ENCODE peak calls at places on chromosomes 7 and 10, in five cellular contexts. D is neural progenitor cell, I is tibial nerve, Y is H9, H is astrocyte. K is an unnamed sample.

GRCh38 chr7:2805213-2806003 is 38.7 kb downstream of the GNA12 start:
- DNase-seq in I (no peak), D (no peak), H (no peak), Y (no peak), K (no peak)

GRCh38 chr7:43577485-43577951 is 5.4 kb upstream of the STK17A start:
- DNase-seq in D (no peak), I (no peak), H (peak), Y (peak), K (no peak)

GRCh38 chr10:76509501-76509900 is 1078.1 kb downstream of the LRMDA start:
- DNase-seq in H (peak), Y (no peak), D (peak), I (no peak), K (no peak)

GRCh38 chr7:30886608-30887011 is 25.0 kb upstream of the AQP1 start:
- DNase-seq in I (peak), D (no peak), Y (no peak), H (no peak), K (no peak)

GRCh38 chr7:134355925-134356324 is 39.2 kb upstream of the SLC35B4 start:
- DNase-seq in Y (no peak), H (no peak), I (no peak), D (no peak), K (peak)

GRCh38 chr7:100191775-100192174 is 14.1 kb downstream of the STAG3 start:
- DNase-seq in H (peak), D (no peak), I (no peak), Y (no peak), K (no peak)

GRCh38 chr10:104485632-104486031 is 132.0 kb downstream of the CFAP58 start:
- DNase-seq in H (no peak), D (peak), Y (no peak), I (no peak), K (no peak)

GRCh38 chr7:154255324-154255723 is 203.1 kb downstream of the DPP6 start:
- DNase-seq in H (no peak), D (no peak), Y (peak), I (no peak), K (no peak)

GRCh38 chr7:412313-412710 is 107.3 kb downstream of the PDGFA start:
- DNase-seq in Y (no peak), I (no peak), D (no peak), H (no peak), K (no peak)

GRCh38 chr10:15585303-15585715 is 134.4 kb downstream of the ITGA8 start:
- DNase-seq in D (peak), Y (peak), I (peak), H (no peak), K (peak)

GRCh38 chr7:56287429-56288138 is 171.4 kb upstream of the NUPR2 start:
- DNase-seq in D (no peak), H (no peak), Y (no peak), I (no peak), K (peak)

GRCh38 chr7:151693140-151693539 is 173.4 kb upstream of the RHEB start:
- DNase-seq in Y (no peak), D (no peak), H (no peak), I (no peak), K (no peak)

GRCh38 chr10:94102436-94102835 is 108.7 kb downstream of the PLCE1 start:
- DNase-seq in D (no peak), I (no peak), H (no peak), Y (no peak), K (no peak)

GRCh38 chr10:104622598-104623209 is 18.4 kb upstream of the SORCS3 start:
- DNase-seq in Y (peak), I (no peak), D (peak), H (no peak), K (no peak)

GRCh38 chr7:90605055-90605454 is 8.9 kb downstream of the CDK14 start:
- DNase-seq in Y (no peak), H (no peak), I (no peak), D (peak), K (no peak)

GRCh38 chr7:8532116-8532515 is 98.7 kb downstream of the NXPH1 start:
- DNase-seq in D (no peak), I (no peak), Y (no peak), H (no peak), K (no peak)

GRCh38 chr7:87312215-87312865 is 33.1 kb upstream of the CROT start:
- DNase-seq in D (peak), I (no peak), H (peak), Y (peak), K (no peak)

GRCh38 chr10:132981173-132981555 is 38.8 kb upstream of the CFAP46 start:
- DNase-seq in Y (no peak), I (no peak), H (no peak), D (no peak), K (no peak)

GRCh38 chr10:93680414-93681047 is 21.9 kb downstream of the FRA10AC1 start:
- DNase-seq in D (peak), Y (no peak), I (no peak), H (peak), K (no peak)

GRCh38 chr7:153523320-153524015 is 528.7 kb upstream of the DPP6 start:
- DNase-seq in D (no peak), H (no peak), Y (no peak), I (no peak), K (peak)

GRCh38 chr10:124123141-124123540 is 29.7 kb upstream of the CHST15 start:
- DNase-seq in Y (no peak), I (no peak), H (peak), D (no peak), K (no peak)

GRCh38 chr7:280461-280860 is 9.5 kb upstream of the FOXL3 start:
- DNase-seq in Y (no peak), H (no peak), D (no peak), I (no peak), K (no peak)

GRCh38 chr7:46681865-46682503 is 760.9 kb upstream of the IGFBP3 start:
- DNase-seq in H (no peak), Y (no peak), I (no peak), D (no peak), K (peak)

GRCh38 chr10:85650791-85651506 is 715.6 kb downstream of the GRID1 start:
- DNase-seq in H (no peak), D (no peak), I (no peak), Y (no peak), K (no peak)

GRCh38 chr10:85646312-85646711 is 720.3 kb downstream of the GRID1 start:
- DNase-seq in H (peak), Y (no peak), D (no peak), I (no peak), K (no peak)

GRCh38 chr10:85651507-85651902 is 715.1 kb downstream of the GRID1 start:
- DNase-seq in H (no peak), Y (no peak), D (no peak), I (no peak), K (peak)

GRCh38 chr10:85645851-85646250 is 720.7 kb downstream of the GRID1 start:
- DNase-seq in D (no peak), H (no peak), Y (no peak), I (no peak), K (no peak)

DNA sequence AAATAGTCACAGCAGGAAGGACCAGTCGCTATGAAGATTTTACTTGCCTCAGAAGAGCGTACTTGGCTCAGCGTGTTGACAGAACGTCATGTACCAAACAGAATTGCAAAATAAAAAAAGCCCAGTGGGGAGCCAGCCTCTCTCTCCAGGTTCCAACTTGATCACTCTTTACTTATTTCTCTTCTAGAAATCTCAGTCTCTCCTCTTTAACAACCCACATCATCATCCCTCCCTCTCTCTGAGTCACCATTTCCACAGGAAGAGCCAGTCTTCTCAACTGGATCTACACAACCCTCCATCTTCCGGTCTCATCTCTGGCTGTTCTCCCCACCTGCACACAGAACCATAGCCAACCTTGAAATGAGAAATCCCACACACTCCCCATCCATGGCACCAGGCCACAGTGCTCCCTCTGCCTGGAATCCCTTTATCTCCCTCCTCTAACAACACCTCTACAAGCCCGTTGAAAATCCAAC is 718.3 kb downstream of the GRID1 start:
- DNase-seq in Y (no peak), D (no peak), H (peak), I (peak), K (no peak)
- H3K27ac ChIP-seq in Y (no peak), D (no peak), H (no peak), I (peak), K (no peak)

GRCh38 chr7:22482476-22482875 is 17.5 kb downstream of the STEAP1B start:
- DNase-seq in H (no peak), Y (no peak), I (no peak), D (no peak), K (no peak)

GRCh38 chr7:22485189-22485588 is 14.8 kb downstream of the STEAP1B start:
- DNase-seq in I (no peak), D (no peak), H (peak), Y (no peak), K (no peak)

GRCh38 chr7:22480523-22481075 is 19.4 kb downstream of the STEAP1B start:
- DNase-seq in Y (no peak), D (no peak), I (no peak), H (no peak), K (no peak)

GRCh38 chr7:22477876-22478450 is 22.0 kb downstream of the STEAP1B start:
- DNase-seq in H (no peak), D (peak), Y (no peak), I (no peak), K (no peak)

DNA sequence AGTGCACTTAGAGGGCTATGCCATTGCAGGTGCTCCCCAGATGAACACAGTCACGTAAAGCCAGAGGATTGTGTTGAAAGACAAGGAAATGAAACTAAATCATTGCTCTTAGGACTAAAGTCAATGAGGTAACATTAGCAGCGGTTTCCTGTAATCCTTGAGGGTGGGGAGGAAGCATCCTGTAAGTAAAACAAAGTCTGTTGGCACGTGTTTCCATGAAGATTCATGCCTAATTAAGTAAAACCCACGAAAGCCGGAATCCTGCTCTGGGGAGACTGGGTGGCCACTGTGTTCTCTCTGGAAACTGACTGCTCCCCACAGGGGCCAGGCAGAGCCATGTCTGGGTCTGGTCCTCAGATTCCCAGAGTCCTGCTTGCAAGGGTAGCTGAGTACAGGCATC is 18.3 kb downstream of the STEAP1B start:
- DNase-seq in H (peak), Y (no peak), I (no peak), D (no peak), K (no peak)
- H3K27ac ChIP-seq in H (no peak), Y (no peak), I (no peak), D (no peak), K (peak)

DNA sequence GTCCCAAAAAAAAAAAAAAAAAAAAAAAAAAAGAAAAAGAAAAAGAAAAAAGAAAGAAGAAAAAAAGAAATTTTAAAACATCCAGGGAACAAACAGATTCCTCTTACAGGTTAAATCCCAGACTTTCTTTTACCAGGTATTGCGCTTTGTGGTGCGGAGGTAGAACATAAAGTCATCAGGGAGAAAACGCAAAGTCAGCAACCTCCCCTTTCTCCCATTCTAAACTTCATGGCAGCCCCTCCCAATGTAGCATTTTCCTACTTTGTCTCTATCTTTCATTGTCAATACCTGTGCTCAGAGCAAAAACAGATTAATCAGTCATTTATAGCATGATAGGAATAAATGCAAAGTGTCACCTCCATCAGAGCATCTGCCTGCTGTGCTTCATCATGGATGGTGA is 299.7 kb downstream of the SFMBT2 start:
- DNase-seq in D (no peak), H (no peak), I (no peak), Y (no peak), K (no peak)
- H3K27ac ChIP-seq in D (no peak), H (peak), I (no peak), Y (no peak), K (no peak)

GRCh38 chr7:85115862-85116261 is 71.0 kb downstream of the SEMA3D start:
- DNase-seq in D (no peak), Y (no peak), H (no peak), I (no peak), K (no peak)
- H3K27ac ChIP-seq in D (no peak), Y (no peak), H (no peak), I (no peak), K (no peak)

GRCh38 chr7:16740623-16740953 is 13.0 kb upstream of the TSPAN13 start:
- DNase-seq in D (no peak), Y (no peak), H (no peak), I (no peak), K (no peak)
- H3K27ac ChIP-seq in D (no peak), Y (no peak), H (peak), I (no peak), K (peak)

GRCh38 chr10:48490576-48491345 is 114.1 kb downstream of the ARHGAP22 start:
- DNase-seq in Y (no peak), D (no peak), H (no peak), I (no peak), K (no peak)

GRCh38 chr10:48485711-48486110 is 119.2 kb downstream of the ARHGAP22 start:
- DNase-seq in I (no peak), Y (no peak), D (no peak), H (no peak), K (no peak)

GRCh38 chr10:48487244-48487643 is 117.6 kb downstream of the ARHGAP22 start:
- DNase-seq in D (no peak), I (no peak), Y (no peak), H (no peak), K (no peak)

GRCh38 chr10:48491422-48492139 is 113.3 kb downstream of the ARHGAP22 start:
- DNase-seq in D (no peak), Y (no peak), I (no peak), H (no peak), K (no peak)

DNA sequence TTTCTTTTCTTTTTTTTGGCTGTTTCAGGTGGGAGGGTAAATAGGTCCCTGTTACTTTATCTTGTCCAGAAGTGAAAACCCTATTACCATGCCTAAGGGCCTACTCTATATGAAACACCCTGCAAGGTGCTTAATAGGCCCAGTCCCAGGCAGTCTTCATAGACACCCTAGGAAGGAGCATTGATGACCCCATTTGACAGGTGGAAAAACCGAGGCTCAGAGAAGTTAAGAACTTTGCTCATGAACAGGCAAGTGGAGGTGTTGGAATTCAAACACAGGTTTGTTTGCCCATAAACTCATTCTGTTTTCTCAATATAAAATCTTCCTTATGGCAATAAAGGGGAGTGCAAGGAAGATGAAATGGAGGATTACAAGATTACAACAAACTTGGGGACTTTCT is 115.8 kb downstream of the ARHGAP22 start:
- DNase-seq in I (no peak), H (no peak), Y (no peak), D (no peak), K (no peak)
- H3K27ac ChIP-seq in I (no peak), H (no peak), Y (no peak), D (no peak), K (no peak)

DNA sequence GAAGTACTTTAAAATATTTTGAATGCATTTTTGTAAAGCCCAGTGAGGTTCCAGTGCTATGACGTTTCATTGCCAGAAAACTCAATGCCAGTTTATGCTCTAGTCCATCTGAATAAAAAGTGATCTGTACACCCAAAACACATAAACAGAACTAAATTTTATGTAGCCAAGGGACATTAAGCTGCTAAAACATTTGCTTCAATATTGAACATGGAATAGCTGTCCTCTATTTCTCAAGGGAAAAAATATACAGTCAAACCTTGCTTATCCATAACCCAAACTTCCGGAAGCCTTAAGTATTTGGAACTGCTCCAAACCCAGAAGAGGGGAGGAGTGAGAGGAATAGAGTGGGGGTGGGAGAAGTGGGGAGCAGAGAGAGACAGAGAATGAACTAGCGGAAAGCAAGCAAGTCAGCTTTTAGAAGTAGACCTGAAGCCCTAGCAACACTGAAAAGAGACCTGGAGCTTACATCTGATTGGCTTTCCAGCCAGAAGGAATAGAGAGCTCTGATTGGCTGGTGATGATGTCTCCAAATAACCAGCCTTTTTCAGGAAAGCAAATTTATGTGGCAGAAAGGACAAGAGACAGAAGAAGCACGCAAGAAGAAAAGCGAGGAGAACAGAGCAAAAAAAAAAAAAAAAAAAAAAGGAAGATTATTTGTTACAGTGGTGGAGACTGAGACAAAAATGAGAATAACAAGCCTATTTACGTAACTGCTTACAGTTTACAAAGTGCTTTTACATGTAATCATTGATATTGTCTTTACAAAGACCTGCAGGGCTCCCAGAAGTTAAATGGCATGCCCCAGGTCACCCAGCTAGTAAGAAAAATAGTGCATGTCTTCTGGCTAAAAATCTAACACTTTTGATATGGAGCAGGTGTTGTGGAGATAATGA is 196.0 kb downstream of the RNLS start:
- DNase-seq in H (peak), Y (peak), D (peak), I (no peak), K (peak)
- H3K27ac ChIP-seq in H (peak), Y (no peak), D (no peak), I (peak), K (peak)

DNA sequence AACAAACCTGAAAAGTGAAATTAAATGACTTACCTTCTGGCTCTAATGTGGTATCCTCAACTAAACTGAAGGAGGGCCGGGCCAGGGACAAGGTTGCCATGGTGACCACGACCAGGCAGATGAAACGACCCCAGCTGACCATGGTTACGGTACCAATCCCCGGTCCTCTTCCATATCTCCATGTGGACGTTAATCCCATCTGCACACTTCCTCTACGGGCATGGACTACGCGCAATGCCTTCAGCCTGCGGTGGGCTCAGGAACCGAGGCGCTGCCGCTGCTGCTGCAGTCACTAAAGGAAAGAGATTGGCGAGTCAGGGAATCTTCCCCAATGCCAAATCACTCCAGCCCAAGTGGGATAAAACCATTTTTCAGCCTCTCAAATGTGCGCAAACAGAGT is 4.6 kb downstream of the FGFR2 start:
- DNase-seq in I (no peak), H (no peak), D (no peak), Y (peak), K (no peak)
- H3K27ac ChIP-seq in I (no peak), H (no peak), D (no peak), Y (no peak), K (no peak)

DNA sequence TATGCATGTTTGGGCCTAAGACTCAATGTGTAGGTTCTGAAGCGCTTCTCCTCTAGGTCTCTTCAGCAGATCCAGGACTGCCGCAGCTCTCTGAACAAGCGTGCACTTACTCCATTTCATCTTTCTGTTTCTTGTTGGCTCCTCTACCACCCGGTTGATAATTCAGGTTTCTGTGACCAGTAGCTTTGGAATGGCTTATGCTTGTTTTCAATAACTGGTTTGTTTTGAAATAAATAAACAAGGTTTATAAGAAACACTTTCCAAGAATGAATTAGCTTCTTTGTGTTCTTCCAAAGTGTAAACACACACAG is 1.5 kb downstream of the MDFIC start:
- DNase-seq in Y (no peak), H (no peak), I (no peak), D (no peak), K (no peak)
- H3K27ac ChIP-seq in Y (no peak), H (peak), I (peak), D (no peak), K (peak)